ENCODE peak calls at places on chromosomes 7 and 10, in seven cellular contexts. One of them, this sample, is unnamed.
A peak's percentile ranks its signal among the peaks of the same experiment; 100 is the strongest.

GRCh38 chr7:149559711-149560110 is 62.1 kb upstream of the ZNF746 start:
- DNase-seq in HFF-Myc: peak; percentile 3
- DNase-seq in neural progenitor cell: no peak
- DNase-seq in H9: no peak
- DNase-seq in colonic mucosa: no peak
- DNase-seq in cardiac muscle cell: peak; percentile 57
- DNase-seq in adrenal gland: no peak
- DNase-seq in this sample: no peak

GRCh38 chr7:12067156-12067831 is 143.8 kb upstream of the TMEM106B start:
- DNase-seq in neural progenitor cell: peak; percentile 77
- DNase-seq in adrenal gland: peak; percentile 81
- DNase-seq in H9: peak; percentile 76
- DNase-seq in colonic mucosa: peak; percentile 72
- DNase-seq in HFF-Myc: peak; percentile 11
- DNase-seq in cardiac muscle cell: peak; percentile 68
- DNase-seq in this sample: peak; percentile 62

GRCh38 chr10:31770307-31770902 is 158.2 kb downstream of the ARHGAP12 start:
- DNase-seq in colonic mucosa: peak; percentile 54
- DNase-seq in HFF-Myc: no peak
- DNase-seq in cardiac muscle cell: peak; percentile 33
- DNase-seq in neural progenitor cell: peak; percentile 48
- DNase-seq in H9: no peak
- DNase-seq in adrenal gland: peak; percentile 76
- DNase-seq in this sample: peak; percentile 45

GRCh38 chr7:48389977-48390376 is 218.7 kb downstream of the ABCA13 start:
- DNase-seq in colonic mucosa: no peak
- DNase-seq in cardiac muscle cell: peak; percentile 61
- DNase-seq in HFF-Myc: no peak
- DNase-seq in adrenal gland: no peak
- DNase-seq in H9: no peak
- DNase-seq in neural progenitor cell: no peak
- DNase-seq in this sample: no peak

GRCh38 chr10:102368072-102368471 is 27.4 kb upstream of the NFKB2 start:
- DNase-seq in neural progenitor cell: no peak
- DNase-seq in HFF-Myc: no peak
- DNase-seq in adrenal gland: no peak
- DNase-seq in cardiac muscle cell: no peak
- DNase-seq in H9: no peak
- DNase-seq in colonic mucosa: no peak
- DNase-seq in this sample: no peak

GRCh38 chr10:11658801-11659368 is 47.4 kb upstream of the USP6NL start:
- DNase-seq in cardiac muscle cell: no peak
- DNase-seq in colonic mucosa: no peak
- DNase-seq in HFF-Myc: no peak
- DNase-seq in adrenal gland: peak; percentile 3
- DNase-seq in neural progenitor cell: no peak
- DNase-seq in H9: peak; percentile 9
- DNase-seq in this sample: no peak

GRCh38 chr10:693506-693905 is 4.0 kb upstream of the DIP2C start:
- DNase-seq in colonic mucosa: no peak
- DNase-seq in neural progenitor cell: no peak
- DNase-seq in cardiac muscle cell: peak; percentile 15
- DNase-seq in HFF-Myc: no peak
- DNase-seq in H9: no peak
- DNase-seq in adrenal gland: no peak
- DNase-seq in this sample: no peak

GRCh38 chr7:112009081-112009480 is 197.1 kb downstream of the DOCK4 start:
- DNase-seq in H9: no peak
- DNase-seq in cardiac muscle cell: peak; percentile 49
- DNase-seq in HFF-Myc: peak; percentile 37
- DNase-seq in neural progenitor cell: no peak
- DNase-seq in adrenal gland: no peak
- DNase-seq in colonic mucosa: no peak
- DNase-seq in this sample: no peak

GRCh38 chr10:91287276-91287675 is 66.8 kb downstream of the PCGF5 start:
- DNase-seq in colonic mucosa: no peak
- DNase-seq in H9: no peak
- DNase-seq in HFF-Myc: no peak
- DNase-seq in neural progenitor cell: no peak
- DNase-seq in cardiac muscle cell: no peak
- DNase-seq in adrenal gland: no peak
- DNase-seq in this sample: no peak

GRCh38 chr7:137957887-137958286 is 44.0 kb downstream of the CREB3L2 start:
- DNase-seq in H9: no peak
- DNase-seq in colonic mucosa: no peak
- DNase-seq in neural progenitor cell: no peak
- DNase-seq in HFF-Myc: no peak
- DNase-seq in adrenal gland: no peak
- DNase-seq in cardiac muscle cell: peak; percentile 60
- DNase-seq in this sample: no peak

GRCh38 chr7:101901661-101902491 is 84.5 kb downstream of the CUX1 start:
- DNase-seq in HFF-Myc: no peak
- DNase-seq in H9: no peak
- DNase-seq in neural progenitor cell: no peak
- DNase-seq in adrenal gland: no peak
- DNase-seq in colonic mucosa: no peak
- DNase-seq in cardiac muscle cell: peak; percentile 33
- DNase-seq in this sample: no peak

GRCh38 chr10:96665306-96665705 is 55.0 kb downstream of the PIK3AP1 start:
- DNase-seq in H9: no peak
- DNase-seq in cardiac muscle cell: no peak
- DNase-seq in HFF-Myc: no peak
- DNase-seq in colonic mucosa: no peak
- DNase-seq in adrenal gland: no peak
- DNase-seq in neural progenitor cell: no peak
- DNase-seq in this sample: no peak

GRCh38 chr7:134723904-134724303 is 55.5 kb upstream of the CALD1 start:
- DNase-seq in cardiac muscle cell: no peak
- DNase-seq in adrenal gland: peak; percentile 56
- DNase-seq in colonic mucosa: no peak
- DNase-seq in HFF-Myc: no peak
- DNase-seq in H9: no peak
- DNase-seq in neural progenitor cell: no peak
- DNase-seq in this sample: no peak

GRCh38 chr7:151451626-151452025 is 11.7 kb upstream of the CRYGN start:
- DNase-seq in H9: peak; percentile 24
- DNase-seq in adrenal gland: no peak
- DNase-seq in colonic mucosa: no peak
- DNase-seq in cardiac muscle cell: no peak
- DNase-seq in HFF-Myc: no peak
- DNase-seq in neural progenitor cell: no peak
- DNase-seq in this sample: no peak

GRCh38 chr7:17299477-17299991 is 1.1 kb downstream of the AHR start:
- DNase-seq in HFF-Myc: no peak
- DNase-seq in adrenal gland: no peak
- DNase-seq in cardiac muscle cell: peak; percentile 55
- DNase-seq in neural progenitor cell: no peak
- DNase-seq in H9: no peak
- DNase-seq in colonic mucosa: peak; percentile 31
- DNase-seq in this sample: no peak

GRCh38 chr7:96380111-96380512 is 58.2 kb upstream of the SLC25A13 start:
- DNase-seq in cardiac muscle cell: no peak
- DNase-seq in neural progenitor cell: peak; percentile 16
- DNase-seq in H9: peak; percentile 51
- DNase-seq in HFF-Myc: no peak
- DNase-seq in adrenal gland: no peak
- DNase-seq in colonic mucosa: no peak
- DNase-seq in this sample: peak; percentile 13

DNA sequence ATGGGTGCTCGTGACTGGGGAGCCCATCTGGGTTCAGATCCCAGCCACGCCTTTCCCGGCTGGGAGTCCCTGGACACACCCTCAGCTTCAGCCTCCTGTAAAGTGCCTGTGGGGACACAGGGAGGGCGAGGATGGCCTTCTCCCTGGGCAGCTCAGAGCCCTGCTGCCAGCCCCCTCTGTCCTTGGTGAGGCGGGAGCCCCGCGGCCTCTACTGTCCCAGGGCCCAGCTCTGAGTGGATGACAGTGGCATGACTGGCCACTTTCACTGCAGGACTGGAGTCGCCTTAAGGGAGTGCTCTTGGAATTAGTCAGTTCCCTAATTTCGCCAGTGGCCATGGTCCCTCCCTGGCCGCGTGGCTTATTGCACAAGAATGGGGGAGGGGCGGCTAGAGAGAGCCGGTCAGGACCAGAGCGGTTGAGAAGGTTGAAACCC is 4.6 kb downstream of the BRI3 start:
- DNase-seq in neural progenitor cell: no peak
- DNase-seq in H9: no peak
- DNase-seq in cardiac muscle cell: peak; percentile 46
- DNase-seq in HFF-Myc: no peak
- DNase-seq in colonic mucosa: peak; percentile 63
- DNase-seq in adrenal gland: peak; percentile 92
- DNase-seq in this sample: no peak
- TF ChIP-seq CTCF in neural progenitor cell: no peak
- TF ChIP-seq CTCF in H9: no peak
- TF ChIP-seq CTCF in cardiac muscle cell: no peak
- TF ChIP-seq CTCF in HFF-Myc: no peak
- TF ChIP-seq CTCF in colonic mucosa: no peak
- TF ChIP-seq CTCF in adrenal gland: no peak
- TF ChIP-seq CTCF in this sample: no peak

GRCh38 chr10:69883680-69884375 is 82.1 kb downstream of the COL13A1 start:
- DNase-seq in cardiac muscle cell: no peak
- DNase-seq in colonic mucosa: no peak
- DNase-seq in neural progenitor cell: no peak
- DNase-seq in adrenal gland: no peak
- DNase-seq in HFF-Myc: no peak
- DNase-seq in H9: no peak
- DNase-seq in this sample: no peak

GRCh38 chr10:69888882-69889584 is 87.3 kb downstream of the COL13A1 start:
- DNase-seq in H9: no peak
- DNase-seq in HFF-Myc: no peak
- DNase-seq in colonic mucosa: no peak
- DNase-seq in cardiac muscle cell: no peak
- DNase-seq in neural progenitor cell: no peak
- DNase-seq in adrenal gland: no peak
- DNase-seq in this sample: no peak

GRCh38 chr10:69884686-69885085 is 83.0 kb downstream of the COL13A1 start:
- DNase-seq in neural progenitor cell: no peak
- DNase-seq in colonic mucosa: no peak
- DNase-seq in adrenal gland: no peak
- DNase-seq in cardiac muscle cell: peak; percentile 32
- DNase-seq in HFF-Myc: no peak
- DNase-seq in H9: no peak
- DNase-seq in this sample: no peak

GRCh38 chr10:69883256-69883655 is 81.5 kb downstream of the COL13A1 start:
- DNase-seq in HFF-Myc: no peak
- DNase-seq in H9: no peak
- DNase-seq in cardiac muscle cell: no peak
- DNase-seq in colonic mucosa: peak; percentile 58
- DNase-seq in neural progenitor cell: no peak
- DNase-seq in adrenal gland: no peak
- DNase-seq in this sample: no peak

DNA sequence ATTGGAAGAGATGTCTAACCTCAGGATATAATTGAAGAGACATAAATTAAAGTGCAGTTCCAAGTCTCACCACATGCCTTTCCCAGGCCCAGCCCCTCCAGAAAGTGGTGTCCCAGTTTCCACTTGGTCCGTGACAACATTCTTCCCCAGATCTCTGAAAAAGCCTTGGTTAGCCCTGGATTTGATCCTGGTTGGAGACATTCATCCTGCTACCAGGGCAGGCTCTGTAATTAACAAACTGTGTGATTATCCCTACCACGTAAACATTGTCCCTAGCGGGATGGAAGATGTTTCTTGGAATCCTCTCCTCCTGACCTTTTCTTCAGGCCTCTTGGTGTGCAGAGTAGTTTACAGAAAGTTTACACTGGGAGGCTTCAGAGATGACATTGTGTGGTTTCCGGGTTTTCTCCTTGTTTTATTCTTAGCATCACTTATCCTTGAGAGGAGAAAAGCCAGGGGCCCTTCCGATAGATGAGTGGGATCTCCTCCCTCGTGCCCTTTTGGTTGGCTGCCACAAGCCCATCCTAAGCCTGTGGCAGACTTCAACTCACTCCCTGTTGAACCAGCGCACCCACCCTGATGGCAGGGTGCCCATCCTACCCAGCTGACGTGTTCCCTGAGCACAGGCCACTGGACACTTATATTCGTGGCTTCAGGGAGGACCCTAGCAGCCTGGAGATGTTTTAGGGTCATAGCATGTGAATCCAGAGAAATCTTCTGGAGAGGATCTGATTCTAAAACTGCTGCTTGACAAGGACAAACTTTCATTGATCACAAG is 83.9 kb downstream of the COL13A1 start:
- DNase-seq in adrenal gland: no peak
- DNase-seq in neural progenitor cell: no peak
- DNase-seq in colonic mucosa: no peak
- DNase-seq in cardiac muscle cell: no peak
- DNase-seq in HFF-Myc: no peak
- DNase-seq in H9: no peak
- DNase-seq in this sample: no peak
- TF ChIP-seq CTCF in adrenal gland: peak; percentile 46
- TF ChIP-seq CTCF in neural progenitor cell: peak; percentile 50
- TF ChIP-seq CTCF in colonic mucosa: peak; percentile 48
- TF ChIP-seq CTCF in cardiac muscle cell: peak; percentile 40
- TF ChIP-seq CTCF in HFF-Myc: peak; percentile 30
- TF ChIP-seq CTCF in H9: peak; percentile 62
- TF ChIP-seq CTCF in this sample: peak; percentile 55

DNA sequence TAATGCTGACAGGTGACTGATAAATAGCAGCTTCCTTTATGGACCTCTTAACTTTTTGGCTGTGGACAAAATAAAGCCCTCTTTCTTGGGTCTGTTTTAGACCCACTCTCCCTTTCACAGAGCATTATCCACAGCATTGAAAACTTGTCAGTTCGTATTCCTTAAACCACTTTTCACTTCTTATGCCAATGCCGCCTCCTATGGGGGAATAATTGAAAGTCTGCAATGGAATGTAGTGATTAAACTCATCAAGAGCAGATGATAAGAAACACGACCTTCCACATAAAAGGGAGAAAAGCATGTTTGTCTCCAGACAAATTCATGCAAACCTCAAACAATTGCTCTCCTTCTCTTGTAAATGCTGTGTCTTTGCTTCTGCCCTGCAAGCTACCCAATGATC is 153.4 kb downstream of the SORCS1 start:
- DNase-seq in adrenal gland: no peak
- DNase-seq in neural progenitor cell: peak; percentile 24
- DNase-seq in cardiac muscle cell: no peak
- DNase-seq in HFF-Myc: no peak
- DNase-seq in H9: no peak
- DNase-seq in colonic mucosa: no peak
- DNase-seq in this sample: no peak
- TF ChIP-seq CTCF in adrenal gland: no peak
- TF ChIP-seq CTCF in neural progenitor cell: peak; percentile 40
- TF ChIP-seq CTCF in cardiac muscle cell: no peak
- TF ChIP-seq CTCF in HFF-Myc: no peak
- TF ChIP-seq CTCF in H9: peak; percentile 58
- TF ChIP-seq CTCF in colonic mucosa: peak; percentile 22
- TF ChIP-seq CTCF in this sample: no peak

DNA sequence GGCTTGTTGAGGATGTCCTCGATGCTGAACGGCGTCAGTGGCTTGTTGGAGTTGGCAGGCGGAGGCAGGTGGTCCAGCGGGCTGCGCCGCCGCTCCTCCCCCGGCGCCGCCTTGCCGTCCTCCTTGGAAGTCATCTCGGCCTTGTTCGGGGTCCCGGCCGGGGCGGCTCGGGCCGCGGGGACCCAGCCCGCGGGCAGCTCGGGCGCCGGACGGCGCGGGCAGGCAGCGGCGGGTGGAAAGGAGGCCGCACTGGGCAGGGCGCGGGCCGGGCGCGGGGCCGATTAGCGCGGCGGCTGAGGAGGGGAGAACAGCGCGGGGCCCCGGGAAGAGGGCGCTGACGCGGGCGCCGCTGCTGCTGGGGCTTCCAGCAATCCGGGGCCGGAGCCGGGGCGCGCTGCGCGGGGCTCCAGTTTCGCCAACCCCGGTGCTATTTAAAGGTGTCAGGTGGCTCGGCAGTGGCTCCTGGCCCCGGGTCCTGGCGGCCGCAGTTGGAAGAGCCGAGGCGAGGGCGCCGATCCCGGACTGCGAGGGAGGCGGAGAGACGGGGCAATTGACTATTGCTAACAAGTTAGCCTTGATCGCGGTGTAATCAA is 485 bp downstream of the LBX1 start:
- DNase-seq in adrenal gland: no peak
- DNase-seq in H9: peak; percentile 61
- DNase-seq in HFF-Myc: no peak
- DNase-seq in neural progenitor cell: peak; percentile 72
- DNase-seq in cardiac muscle cell: no peak
- DNase-seq in colonic mucosa: no peak
- DNase-seq in this sample: peak; percentile 65
- TF ChIP-seq CTCF in adrenal gland: no peak
- TF ChIP-seq CTCF in H9: no peak
- TF ChIP-seq CTCF in HFF-Myc: no peak
- TF ChIP-seq CTCF in neural progenitor cell: no peak
- TF ChIP-seq CTCF in cardiac muscle cell: no peak
- TF ChIP-seq CTCF in colonic mucosa: no peak
- TF ChIP-seq CTCF in this sample: no peak